ENCODE peak calls at places on chromosomes 2 and 18, in six cellular contexts. F is AG04449, N is AG09309, E is colonic mucosa, M is spleen, X is mammary epithelial cell. H is an unnamed sample.

GRCh38 chr2:72278046-72278445 is 130.4 kb upstream of the CYP26B1 start:
- DNase-seq in N (no peak), X (peak), M (no peak), F (peak), E (no peak), H (no peak)

GRCh38 chr2:217953531-217953932 is 49.3 kb downstream of the TNS1 start:
- DNase-seq in F (no peak), N (no peak), X (no peak), E (no peak), M (peak), H (no peak)

GRCh38 chr2:98479959-98480524 is 35.4 kb downstream of the INPP4A start:
- DNase-seq in N (no peak), X (peak), M (peak), E (no peak), F (no peak), H (no peak)

GRCh38 chr2:175015340-175015739 is 10.2 kb upstream of the CHN1 start:
- DNase-seq in F (no peak), N (no peak), M (no peak), X (no peak), E (no peak), H (no peak)

GRCh38 chr2:1743396-1744150 is 742 bp downstream of the PXDN start:
- DNase-seq in F (no peak), N (no peak), E (no peak), M (peak), X (peak), H (no peak)

GRCh38 chr2:71943238-71944182 is 204.2 kb downstream of the CYP26B1 start:
- DNase-seq in E (no peak), M (peak), N (no peak), X (no peak), F (no peak), H (no peak)

GRCh38 chr2:136297312-136297711 is 179.4 kb upstream of the CXCR4 start:
- DNase-seq in M (no peak), X (no peak), F (no peak), E (no peak), N (no peak), H (no peak)

GRCh38 chr2:393711-394696 is 106.1 kb upstream of the ALKAL2 start:
- DNase-seq in F (peak), N (no peak), E (no peak), X (peak), M (peak), H (no peak)

GRCh38 chr2:151672277-151672676 is 62.0 kb downstream of the NEB start:
- DNase-seq in M (no peak), F (no peak), E (no peak), N (no peak), X (no peak), H (no peak)

GRCh38 chr2:28445448-28446258 is 50.2 kb upstream of the PLB1 start:
- DNase-seq in M (no peak), N (peak), F (peak), X (peak), E (no peak), H (peak)

GRCh38 chr2:207128867-207129266 is 36.9 kb downstream of the KLF7 start:
- DNase-seq in E (no peak), X (no peak), N (no peak), M (no peak), F (no peak), H (no peak)

GRCh38 chr2:63983986-63984605 is 35.1 kb downstream of the VPS54 start:
- DNase-seq in N (no peak), X (peak), F (no peak), E (no peak), M (no peak), H (peak)

GRCh38 chr18:73663581-73663980 is 484.1 kb downstream of the FBXO15 start:
- DNase-seq in E (no peak), N (no peak), X (peak), F (no peak), M (no peak), H (no peak)

GRCh38 chr18:45493830-45494229 is 121.4 kb upstream of the SLC14A2 start:
- DNase-seq in F (no peak), N (no peak), X (peak), E (no peak), M (no peak), H (no peak)

GRCh38 chr2:109454764-109455394 is 158.9 kb downstream of the SEPTIN10 start:
- DNase-seq in X (no peak), M (peak), F (no peak), N (no peak), E (no peak), H (no peak)

GRCh38 chr2:61448229-61448628 is 22.7 kb downstream of the USP34 start:
- DNase-seq in E (no peak), X (no peak), M (no peak), F (no peak), N (no peak), H (no peak)

GRCh38 chr2:144520718-144521487 is 984 bp upstream of the ZEB2 start:
- DNase-seq in E (no peak), N (no peak), F (no peak), X (no peak), M (no peak), H (no peak)
- H3K4me3 ChIP-seq in E (no peak), N (no peak), F (peak), X (no peak), M (no peak), H (peak)

GRCh38 chr2:100141906-100142305 is 484 bp downstream of the AFF3 start:
- DNase-seq in E (no peak), F (no peak), N (no peak), M (no peak), X (no peak), H (no peak)

GRCh38 chr2:100140582-100140981 is 1.8 kb downstream of the AFF3 start:
- DNase-seq in M (no peak), F (no peak), N (no peak), E (no peak), X (no peak), H (no peak)

GRCh38 chr2:100139114-100139513 is 3.3 kb downstream of the AFF3 start:
- DNase-seq in E (no peak), M (no peak), F (no peak), X (no peak), N (no peak), H (no peak)

GRCh38 chr2:100145893-100146753 is 3.7 kb upstream of the AFF3 start:
- DNase-seq in M (no peak), F (no peak), N (no peak), X (no peak), E (no peak), H (no peak)

GRCh38 chr2:100142393-100142792 is at the start of gene AFF3:
- DNase-seq in E (no peak), N (no peak), M (peak), F (no peak), X (no peak), H (no peak)
- H3K4me3 ChIP-seq in E (no peak), N (no peak), M (peak), F (no peak), X (no peak), H (no peak)

DNA sequence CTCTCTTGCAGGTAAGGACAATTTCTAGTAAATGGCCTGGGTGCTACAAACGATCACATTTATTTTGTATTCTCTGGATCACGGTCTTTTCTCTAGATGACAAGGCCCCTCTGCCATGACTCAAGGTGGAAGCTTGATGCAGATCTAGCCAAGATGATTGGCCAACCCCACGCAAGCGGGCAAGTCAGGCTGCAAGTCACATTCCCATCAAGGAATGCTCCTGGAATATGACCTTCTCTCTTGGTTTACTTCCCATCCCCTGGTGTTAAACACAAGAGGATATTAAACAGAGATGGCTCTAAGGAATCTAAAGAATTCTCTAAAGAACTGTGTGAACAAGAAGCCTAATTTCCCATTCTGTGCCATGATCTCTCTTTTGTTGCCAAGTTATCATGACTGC is 97.3 kb upstream of the SERPINE2 start:
- DNase-seq in F (no peak), N (no peak), X (no peak), E (no peak), M (no peak), H (no peak)
- H3K4me3 ChIP-seq in F (no peak), N (no peak), X (no peak), E (no peak), M (no peak), H (no peak)

GRCh38 chr2:127575185-127575765 is 39.8 kb downstream of the MYO7B start:
- DNase-seq in M (peak), F (no peak), E (no peak), N (no peak), X (no peak), H (no peak)

GRCh38 chr2:127577503-127577902 is 42.0 kb downstream of the MYO7B start:
- DNase-seq in N (no peak), E (no peak), M (peak), F (no peak), X (no peak), H (no peak)

GRCh38 chr2:127575941-127576432 is 40.5 kb downstream of the MYO7B start:
- DNase-seq in E (no peak), M (peak), F (no peak), N (no peak), X (no peak), H (no peak)

GRCh38 chr2:127577208-127577475 is 41.7 kb downstream of the MYO7B start:
- DNase-seq in E (no peak), M (no peak), N (no peak), F (no peak), X (no peak), H (no peak)

GRCh38 chr2:127576433-127577207 is 41.1 kb downstream of the MYO7B start:
- DNase-seq in X (peak), E (peak), N (peak), M (peak), F (peak), H (peak)
- H3K4me3 ChIP-seq in X (no peak), E (no peak), N (no peak), M (no peak), F (no peak), H (no peak)

DNA sequence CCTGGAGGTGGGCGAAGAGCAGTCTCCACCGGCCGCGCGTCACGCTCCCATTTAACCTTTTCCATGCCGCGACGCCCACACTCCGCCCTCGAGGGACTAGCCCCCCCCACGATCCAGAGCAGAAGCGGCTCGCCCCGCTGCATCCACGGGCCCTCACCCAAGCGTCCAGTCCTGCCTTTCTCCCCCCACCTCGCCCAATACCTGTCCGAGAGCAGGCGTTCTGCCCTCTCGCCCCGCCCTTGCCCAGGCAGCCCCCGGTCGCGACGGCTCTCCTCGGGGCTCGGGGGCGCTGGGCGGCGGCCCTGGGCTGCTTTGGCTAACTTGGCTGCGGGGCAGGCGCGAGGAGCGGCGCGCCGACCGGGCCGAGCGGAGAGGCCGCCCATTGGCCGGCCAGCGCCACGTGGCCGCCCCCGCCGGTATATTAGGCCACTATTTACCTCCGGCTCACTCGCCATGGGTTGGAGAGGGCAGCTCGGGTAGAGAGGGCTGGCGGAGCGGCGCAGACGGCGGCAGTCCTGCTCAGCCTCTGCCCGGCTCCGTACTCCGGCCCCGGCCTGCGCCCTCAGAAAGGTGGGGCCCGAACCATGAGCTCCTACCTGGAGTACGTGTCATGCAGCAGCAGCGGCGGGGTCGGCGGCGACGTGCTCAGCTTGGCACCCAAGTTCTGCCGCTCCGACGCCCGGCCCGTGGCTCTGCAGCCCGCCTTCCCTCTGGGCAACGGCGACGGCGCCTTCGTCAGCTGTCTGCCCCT is at the start of gene HOXD1:
- DNase-seq in M (no peak), N (no peak), F (no peak), E (peak), X (no peak), H (no peak)
- H3K4me3 ChIP-seq in M (peak), N (peak), F (peak), E (peak), X (peak), H (peak)

GRCh38 chr18:26803643-26804042 is 61.9 kb downstream of the AQP4 start:
- DNase-seq in M (no peak), E (no peak), F (no peak), N (no peak), X (no peak), H (no peak)
- H3K4me3 ChIP-seq in M (no peak), E (no peak), F (no peak), N (no peak), X (no peak), H (no peak)

DNA sequence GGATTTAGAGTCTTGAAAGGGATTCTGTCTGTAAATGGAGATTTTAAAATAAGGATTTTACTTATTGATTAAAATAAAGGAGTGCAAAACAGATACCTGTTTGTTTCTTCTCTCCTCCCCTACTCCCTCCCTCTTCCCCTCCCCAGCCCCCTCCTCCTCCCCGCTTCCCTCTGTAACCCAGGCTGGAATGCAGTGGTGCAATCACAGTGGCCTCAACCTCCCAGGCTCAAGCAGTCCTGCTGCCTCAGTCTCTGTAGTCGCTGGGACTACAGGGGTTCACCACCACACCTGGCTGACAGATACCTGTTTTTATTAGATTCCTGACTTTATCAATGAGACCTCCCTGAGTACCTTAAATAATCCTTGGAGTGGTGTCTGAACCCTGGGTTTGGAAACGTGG is 57.1 kb downstream of the OXER1 start:
- DNase-seq in E (no peak), X (no peak), M (no peak), F (no peak), N (no peak), H (no peak)
- H3K4me3 ChIP-seq in E (no peak), X (no peak), M (no peak), F (no peak), N (no peak), H (no peak)

GRCh38 chr18:10487161-10487560 is 32.7 kb downstream of the APCDD1 start:
- DNase-seq in X (no peak), M (no peak), E (no peak), F (no peak), N (no peak), H (no peak)

GRCh38 chr18:10485475-10485874 is 31.0 kb downstream of the APCDD1 start:
- DNase-seq in E (no peak), F (no peak), X (no peak), N (no peak), M (no peak), H (no peak)

GRCh38 chr18:10481831-10482230 is 27.4 kb downstream of the APCDD1 start:
- DNase-seq in F (no peak), M (no peak), N (no peak), X (no peak), E (no peak), H (no peak)

GRCh38 chr18:10482363-10482984 is 28.0 kb downstream of the APCDD1 start:
- DNase-seq in X (no peak), N (no peak), M (no peak), F (no peak), E (no peak), H (no peak)

GRCh38 chr18:10482985-10483949 is 28.8 kb downstream of the APCDD1 start:
- DNase-seq in N (no peak), M (no peak), E (peak), X (no peak), F (no peak), H (no peak)
- H3K4me3 ChIP-seq in N (no peak), M (no peak), E (no peak), X (no peak), F (no peak), H (no peak)

GRCh38 chr18:1906421-1906820 is 664.9 kb downstream of the METTL4 start:
- DNase-seq in X (peak), F (no peak), M (no peak), N (no peak), E (no peak), H (no peak)
- H3K4me3 ChIP-seq in X (no peak), F (no peak), M (no peak), N (no peak), E (no peak), H (no peak)

DNA sequence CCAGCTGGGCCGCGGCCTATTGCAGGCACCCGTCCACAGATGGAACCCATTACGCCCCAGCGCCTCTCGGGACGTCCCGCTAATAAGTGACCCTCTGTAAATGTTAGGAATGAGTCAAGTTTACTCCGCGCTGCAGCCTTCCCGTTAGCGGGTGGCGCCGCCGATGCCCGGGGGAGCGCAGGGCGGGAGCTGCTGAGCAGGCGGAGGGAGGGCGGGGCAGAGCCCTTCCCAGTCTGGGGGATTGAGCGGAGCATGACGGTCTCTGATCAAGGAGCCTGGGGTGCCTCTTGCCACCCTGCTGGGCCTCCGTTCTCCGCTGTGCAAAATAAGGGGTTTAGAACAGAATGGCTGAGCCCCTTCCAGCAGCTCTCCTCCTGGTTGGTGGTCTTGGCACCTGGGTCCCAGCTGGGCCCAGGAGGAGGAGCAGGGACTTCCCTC is 10.5 kb downstream of the CROCC2 start:
- DNase-seq in E (no peak), X (no peak), M (peak), F (peak), N (peak), H (peak)
- H3K4me3 ChIP-seq in E (no peak), X (no peak), M (no peak), F (no peak), N (no peak), H (no peak)

H was measured in BJ.